ENCODE peak calls at places on chromosome 21, in six cellular contexts. E, R, F, H, G and L are unnamed samples.

GRCh38 chr21:37427221-37427620 is 60.6 kb downstream of the DYRK1A start:
- DNase-seq in E (no peak), R (no peak), F (no peak), H (no peak), G (no peak), L (no peak)

GRCh38 chr21:46500224-46500861 is 41.7 kb downstream of the DIP2A start:
- DNase-seq in E (no peak), R (no peak), F (no peak), H (no peak), G (peak), L (no peak)

GRCh38 chr21:27648560-27648959 is 681.7 kb upstream of the ADAMTS5 start:
- DNase-seq in E (no peak), R (no peak), F (no peak), H (no peak), G (peak), L (peak)

GRCh38 chr21:26583737-26584136 is 10.7 kb upstream of the CYYR1 start:
- DNase-seq in E (no peak), R (no peak), F (no peak), H (no peak), G (no peak), L (no peak)

GRCh38 chr21:32353002-32353711 is 39.7 kb downstream of the URB1 start:
- DNase-seq in E (no peak), R (no peak), F (no peak), H (no peak), G (no peak), L (no peak)

GRCh38 chr21:37658994-37659458 is 257.2 kb downstream of the KCNJ6 start:
- DNase-seq in E (peak), R (no peak), F (no peak), H (no peak), G (peak), L (no peak)

GRCh38 chr21:23394458-23394857 is 2212.8 kb downstream of the MRPL39 start:
- DNase-seq in E (no peak), R (no peak), F (no peak), H (peak), G (no peak), L (no peak)

GRCh38 chr21:29793712-29794111 is 146.1 kb downstream of the GRIK1 start:
- DNase-seq in E (no peak), R (no peak), F (no peak), H (no peak), G (no peak), L (no peak)

GRCh38 chr21:44694776-44695175 is 2.2 kb upstream of the KRTAP10-12 start:
- DNase-seq in E (no peak), R (no peak), F (no peak), H (no peak), G (no peak), L (no peak)

GRCh38 chr21:46116846-46117585 is 19.1 kb downstream of the COL6A2 start:
- DNase-seq in E (no peak), R (no peak), F (peak), H (no peak), G (peak), L (no peak)

GRCh38 chr21:46136739-46137349 is 18.5 kb downstream of the FTCD start:
- DNase-seq in E (no peak), R (no peak), F (no peak), H (no peak), G (no peak), L (no peak)

GRCh38 chr21:42056468-42056867 is 14.6 kb upstream of the UMODL1 start:
- DNase-seq in E (no peak), R (no peak), F (no peak), H (peak), G (peak), L (no peak)

GRCh38 chr21:43757601-43758000 is 18.5 kb downstream of the CSTB start:
- DNase-seq in E (no peak), R (no peak), F (no peak), H (no peak), G (no peak), L (no peak)

GRCh38 chr21:28374881-28375280 is 617.8 kb downstream of the LTN1 start:
- DNase-seq in E (no peak), R (no peak), F (no peak), H (no peak), G (no peak), L (no peak)

GRCh38 chr21:42112857-42113256 is 41.7 kb downstream of the UMODL1 start:
- DNase-seq in E (no peak), R (no peak), F (no peak), H (no peak), G (no peak), L (no peak)

GRCh38 chr21:43644609-43645008 is 14.7 kb downstream of the HSF2BP start:
- DNase-seq in E (peak), R (no peak), F (no peak), H (no peak), G (peak), L (no peak)